ENCODE peak calls at places on chromosomes 16 and 17, in four cellular contexts. R, P, X and W are unnamed samples.

GRCh38 chr17:60554377-60554788 is 28.3 kb upstream of the APPBP2 start:
- DNase-seq in R (no peak), P (no peak), X (no peak), W (no peak)

GRCh38 chr16:2226245-2226793 is 2.9 kb downstream of the E4F1 start:
- DNase-seq in R (no peak), P (no peak), X (no peak), W (peak)

GRCh38 chr16:89446975-89447293 is 43.4 kb downstream of the ANKRD11 start:
- DNase-seq in R (no peak), P (no peak), X (no peak), W (no peak)

GRCh38 chr16:17377360-17378324 is 93.1 kb downstream of the XYLT1 start:
- DNase-seq in R (no peak), P (no peak), X (peak), W (no peak)

GRCh38 chr17:71399649-71400048 is 721.2 kb upstream of the SOX9 start:
- DNase-seq in R (no peak), P (no peak), X (no peak), W (no peak)

GRCh38 chr16:54136276-54136625 is 150.3 kb downstream of the IRX3 start:
- DNase-seq in R (no peak), P (no peak), X (no peak), W (no peak)

GRCh38 chr17:30225919-30226553 is 9.5 kb downstream of the SLC6A4 start:
- DNase-seq in R (no peak), P (no peak), X (no peak), W (peak)

GRCh38 chr17:3026856-3027751 is 36.3 kb downstream of the OR1D5 start:
- DNase-seq in R (no peak), P (no peak), X (no peak), W (no peak)

GRCh38 chr16:69417537-69418199 is 6.8 kb upstream of the CYB5B start:
- DNase-seq in R (no peak), P (no peak), X (no peak), W (peak)

GRCh38 chr16:81429045-81429521 is 15.5 kb upstream of the CMIP start:
- DNase-seq in R (peak), P (peak), X (no peak), W (peak)

GRCh38 chr16:26952411-26952810 is 114.3 kb upstream of the C16orf82 start:
- DNase-seq in R (no peak), P (no peak), X (no peak), W (no peak)

GRCh38 chr17:63095879-63096278 is 129.8 kb downstream of the TANC2 start:
- DNase-seq in R (no peak), P (no peak), X (no peak), W (no peak)

GRCh38 chr17:28370035-28370743 is at the start of gene VTN:
- DNase-seq in R (peak), P (peak), X (no peak), W (peak)

GRCh38 chr16:70342016-70342415 is 4.7 kb upstream of the DDX19A start:
- DNase-seq in R (peak), P (no peak), X (no peak), W (no peak)

DNA sequence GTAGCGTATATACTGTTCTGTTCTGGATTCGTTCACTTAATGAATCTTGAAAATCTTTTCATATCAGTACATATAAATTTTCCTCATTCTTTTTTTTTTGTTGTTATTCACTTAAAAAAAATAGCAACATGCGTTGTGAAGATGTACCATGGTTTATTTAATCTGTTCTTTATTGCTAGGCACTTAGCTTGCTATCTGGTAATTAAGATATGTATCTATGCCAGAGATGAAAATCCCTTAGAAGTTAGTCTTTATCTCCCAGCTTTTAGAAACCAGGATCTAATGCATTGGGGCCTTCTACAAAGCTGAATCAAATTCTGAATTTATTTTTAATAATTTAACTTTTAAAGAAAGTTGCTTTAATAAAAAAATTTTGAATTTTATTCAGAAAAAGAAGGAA is 13.0 kb upstream of the DNAJA2 start:
- DNase-seq in R (no peak), P (peak), X (no peak), W (no peak)
- TF ChIP-seq GABPA in R (no peak), P (no peak), X (no peak), W (no peak)

DNA sequence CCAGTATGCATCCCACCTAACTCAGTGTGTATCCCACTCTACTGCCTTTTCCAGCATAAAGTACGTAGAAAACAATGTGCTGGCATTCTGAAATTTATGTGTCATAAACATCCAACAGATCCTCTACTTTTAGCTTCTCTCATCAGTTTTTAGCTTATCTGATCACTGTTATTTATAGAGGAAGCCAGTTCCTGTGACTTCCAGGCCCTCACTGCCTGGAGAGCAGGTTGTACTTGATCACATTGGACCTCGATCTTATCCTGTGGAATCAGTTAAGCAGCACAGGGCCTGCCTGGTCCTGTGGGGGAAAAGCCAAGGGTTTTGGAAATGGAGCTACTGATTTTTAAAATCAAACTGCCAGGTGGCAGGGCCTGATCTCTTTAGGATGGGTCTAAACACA is 30.8 kb downstream of the PRSS54 start:
- DNase-seq in R (peak), P (no peak), X (no peak), W (no peak)
- TF ChIP-seq ZBTB33 in R (no peak), P (no peak), X (no peak), W (no peak)

GRCh38 chr17:50949128-50950001 is 83.2 kb upstream of the TOB1 start:
- DNase-seq in R (no peak), P (no peak), X (no peak), W (no peak)
- TF ChIP-seq GABPA in R (no peak), P (no peak), X (no peak), W (no peak)

DNA sequence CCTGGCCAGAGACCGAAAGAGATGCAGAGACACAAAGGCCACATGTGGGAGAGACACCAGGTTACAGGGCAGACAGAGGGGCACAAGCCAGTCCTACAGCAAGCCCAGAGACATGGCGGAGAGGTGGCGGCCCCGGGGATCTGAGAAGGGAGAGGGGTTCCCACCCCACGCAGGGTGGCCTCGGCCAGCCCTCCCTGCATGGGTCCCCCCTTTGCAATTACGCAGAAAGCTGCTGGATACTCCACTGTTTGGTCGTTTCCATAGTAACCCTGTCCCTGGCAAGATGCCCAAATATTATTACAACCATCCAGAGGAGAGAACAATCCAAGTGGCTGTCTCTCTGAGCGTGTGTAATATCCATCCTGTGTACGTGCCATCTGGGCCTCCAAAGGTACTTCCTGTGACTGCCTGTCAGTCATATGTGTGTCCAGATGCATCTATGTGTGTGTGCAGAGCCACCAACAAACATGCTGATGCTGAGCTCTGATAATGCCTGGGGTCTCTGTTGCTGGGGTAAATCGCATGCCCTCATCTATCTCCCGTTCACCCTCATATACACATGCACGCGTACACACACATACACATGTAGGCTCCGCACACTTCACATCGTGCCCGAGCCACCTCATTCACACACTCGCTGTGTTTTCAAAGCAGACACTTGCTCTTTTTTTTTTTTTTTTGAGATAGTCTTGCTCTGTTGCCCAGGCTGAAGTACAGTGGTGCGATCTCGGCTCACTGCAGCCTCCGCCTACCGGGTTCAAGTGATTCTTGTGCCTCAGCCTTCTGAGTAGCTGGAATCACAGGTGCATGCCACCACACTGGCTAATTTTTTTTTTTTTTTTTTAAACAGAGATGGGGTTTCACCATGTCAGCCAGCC is 5.5 kb downstream of the PCGF2 start:
- DNase-seq in R (no peak), P (peak), X (no peak), W (peak)
- TF ChIP-seq ZBTB33 in R (no peak), P (no peak), X (no peak), W (no peak)

GRCh38 chr16:22369221-22369811 is 5.1 kb downstream of the CDR2 start:
- DNase-seq in R (peak), P (no peak), X (no peak), W (peak)
- TF ChIP-seq GABPA in R (peak), P (peak), X (peak), W (peak)

GRCh38 chr17:18179804-18180203 is 3.8 kb upstream of the ALKBH5 start:
- DNase-seq in R (no peak), P (no peak), X (no peak), W (no peak)
- TF ChIP-seq ZBTB33 in R (no peak), P (no peak), X (no peak), W (no peak)

DNA sequence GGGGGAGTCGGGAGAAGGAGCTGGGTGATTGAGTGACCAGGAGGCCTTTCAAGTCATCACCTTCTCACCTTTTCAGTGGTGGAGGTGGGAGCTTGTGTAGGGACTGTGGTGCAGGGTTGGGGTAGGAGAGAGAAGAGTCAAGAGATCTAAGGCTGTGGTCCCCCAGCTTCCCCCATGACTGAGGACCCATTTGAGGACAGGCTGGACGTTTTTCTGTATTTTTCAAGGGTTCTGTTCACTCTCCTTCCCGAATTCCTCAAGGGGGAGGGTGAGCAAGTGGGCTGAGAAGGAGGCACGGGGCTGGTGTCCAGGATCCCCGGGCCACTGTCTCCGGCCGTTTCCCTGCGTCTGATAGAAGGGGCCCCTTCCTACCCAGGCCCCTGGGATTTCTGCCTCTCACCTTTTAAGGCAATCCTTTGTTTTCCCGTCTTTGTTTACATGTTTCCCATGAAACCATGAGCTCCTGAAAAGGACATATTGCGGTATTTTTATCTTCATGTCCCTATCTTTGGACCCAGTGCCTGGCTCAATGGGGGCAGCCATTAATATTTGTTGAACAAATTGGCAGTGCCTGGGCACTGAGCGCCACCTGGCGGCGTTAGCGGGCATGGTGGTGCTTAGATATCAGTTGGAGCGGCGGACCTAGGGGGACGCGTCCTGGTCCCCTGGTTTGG is 9.2 kb upstream of the CD300A start:
- DNase-seq in R (peak), P (peak), X (no peak), W (peak)
- TF ChIP-seq GABPA in R (no peak), P (no peak), X (no peak), W (no peak)

GRCh38 chr16:56384074-56384721 is 41.1 kb downstream of the AMFR start:
- DNase-seq in R (no peak), P (no peak), X (no peak), W (no peak)

GRCh38 chr16:56382459-56382858 is 42.9 kb downstream of the AMFR start:
- DNase-seq in R (no peak), P (no peak), X (no peak), W (peak)

GRCh38 chr16:56389554-56389953 is 35.8 kb downstream of the AMFR start:
- DNase-seq in R (no peak), P (no peak), X (no peak), W (no peak)

GRCh38 chr16:56382901-56383355 is 42.4 kb downstream of the AMFR start:
- DNase-seq in R (no peak), P (no peak), X (no peak), W (peak)

GRCh38 chr16:56388209-56388608 is 37.1 kb downstream of the AMFR start:
- DNase-seq in R (no peak), P (no peak), X (no peak), W (no peak)
- TF ChIP-seq ZBTB33 in R (no peak), P (no peak), X (no peak), W (no peak)

DNA sequence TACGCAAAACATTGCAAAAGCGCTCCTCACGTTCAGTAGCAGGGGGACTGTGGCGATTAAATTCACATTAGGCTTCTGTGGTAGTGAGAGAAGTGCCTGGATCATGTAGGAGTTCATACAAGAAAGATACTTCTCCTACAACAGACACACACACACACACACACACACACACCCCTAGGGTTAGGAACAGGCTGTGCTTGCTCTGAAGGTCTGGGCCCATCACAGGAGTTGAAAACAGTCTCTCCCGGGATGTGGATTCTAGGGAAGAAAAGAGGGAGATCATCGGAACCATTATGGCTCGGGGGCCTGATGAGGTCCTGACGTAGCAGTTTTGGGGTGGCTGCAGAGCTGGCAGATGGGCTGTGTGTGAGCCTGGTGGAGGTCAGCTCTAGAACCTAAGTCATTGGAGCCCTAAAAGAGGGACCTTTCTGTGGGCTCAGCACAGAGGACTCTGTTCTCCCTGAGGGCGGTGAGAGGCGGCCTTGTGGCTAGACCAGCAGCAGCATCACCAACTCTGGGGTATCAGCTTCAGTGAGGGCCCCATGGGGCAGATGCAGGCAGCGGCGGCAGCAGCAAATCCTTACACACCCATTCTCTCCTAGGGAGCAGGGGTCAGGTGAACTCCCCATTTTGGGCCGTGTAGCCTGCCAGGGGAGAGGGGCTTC is 7.2 kb downstream of the SLC47A1 start:
- DNase-seq in R (no peak), P (no peak), X (no peak), W (no peak)
- TF ChIP-seq GABPA in R (no peak), P (no peak), X (no peak), W (no peak)